ENCODE peak calls at places on chromosomes 16 and 17, in seven cellular contexts. E, S, F, M, I, U and A are unnamed samples.

GRCh38 chr17:1975573-1975972 is 49.6 kb downstream of the RTN4RL1 start:
- DNase-seq in I (no peak), F (no peak), M (no peak), U (no peak), S (no peak), E (no peak), A (no peak)

GRCh38 chr17:73232587-73233373 is 28.9 kb downstream of the CPSF4L start:
- DNase-seq in E (no peak), M (peak; percentile 87), S (peak; percentile 70), U (peak; percentile 54), I (peak; percentile 51), F (no peak), A (no peak)

GRCh38 chr17:72529386-72529785 is 408.6 kb downstream of the SOX9 start:
- DNase-seq in F (no peak), I (no peak), M (no peak), E (no peak), U (no peak), S (no peak), A (no peak)

GRCh38 chr17:32303861-32304288 is 38.1 kb downstream of the C17orf75 start:
- DNase-seq in S (no peak), F (no peak), I (no peak), E (no peak), M (no peak), U (no peak), A (no peak)

GRCh38 chr17:45092932-45093430 is 31.9 kb downstream of the NMT1 start:
- DNase-seq in M (no peak), S (peak; percentile 97), U (peak; percentile 57), F (peak; percentile 94), E (peak; percentile 60), I (peak; percentile 95), A (peak; percentile 96)

GRCh38 chr17:81025756-81026155 is 9.2 kb upstream of the BAIAP2 start:
- DNase-seq in S (peak; percentile 74), M (peak; percentile 81), I (no peak), U (no peak), E (no peak), F (no peak), A (no peak)

GRCh38 chr16:88681709-88682451 is 4.4 kb downstream of the SNAI3 start:
- DNase-seq in F (no peak), M (no peak), I (no peak), E (no peak), U (peak; percentile 69), S (no peak), A (no peak)

GRCh38 chr17:45994987-45995386 is 4.1 kb upstream of the STH start:
- DNase-seq in I (no peak), E (no peak), M (no peak), U (no peak), S (no peak), F (no peak), A (no peak)

GRCh38 chr17:62876664-62877411 is 68.7 kb upstream of the MARCHF10 start:
- DNase-seq in M (no peak), F (no peak), S (no peak), U (no peak), I (peak; percentile 77), E (peak; percentile 24), A (no peak)

GRCh38 chr17:28544402-28545140 is 7.9 kb downstream of the UNC119 start:
- DNase-seq in F (no peak), S (no peak), I (no peak), E (no peak), U (no peak), M (no peak), A (no peak)

GRCh38 chr16:48321307-48322036 is 63.7 kb downstream of the SIAH1 start:
- DNase-seq in F (no peak), S (no peak), U (no peak), M (no peak), I (no peak), E (no peak), A (no peak)

GRCh38 chr16:48531011-48531962 is 78.7 kb downstream of the N4BP1 start:
- DNase-seq in F (no peak), S (peak; percentile 81), E (no peak), I (no peak), U (no peak), M (peak; percentile 46), A (no peak)

GRCh38 chr17:21171309-21171922 is 42.5 kb downstream of the TMEM11 start:
- DNase-seq in I (no peak), E (no peak), F (no peak), U (no peak), S (no peak), M (peak; percentile 57), A (no peak)

GRCh38 chr16:82627811-82628339 is 1.1 kb downstream of the CDH13 start:
- DNase-seq in E (no peak), F (peak; percentile 19), I (peak; percentile 56), M (peak; percentile 86), S (peak; percentile 57), U (peak; percentile 50), A (no peak)

GRCh38 chr16:58086381-58087208 is 42.6 kb downstream of the CFAP20 start:
- DNase-seq in U (no peak), I (no peak), F (no peak), E (no peak), M (no peak), S (no peak), A (no peak)

GRCh38 chr16:50235581-50235980 is 30.8 kb upstream of the ADCY7 start:
- DNase-seq in S (no peak), U (no peak), M (no peak), I (no peak), F (no peak), E (no peak), A (no peak)

GRCh38 chr17:45128331-45128730 is 4.0 kb downstream of the PLCD3 start:
- DNase-seq in I (no peak), M (no peak), U (no peak), S (peak; percentile 65), E (no peak), F (no peak), A (no peak)

GRCh38 chr17:82330322-82331239 is 3.0 kb downstream of the SECTM1 start:
- DNase-seq in E (no peak), S (no peak), I (peak; percentile 23), U (no peak), F (no peak), M (peak; percentile 78), A (no peak)

GRCh38 chr17:70184770-70185169 is 15.4 kb downstream of the KCNJ2 start:
- DNase-seq in M (no peak), I (peak; percentile 75), S (no peak), U (no peak), E (no peak), F (no peak), A (no peak)

GRCh38 chr17:8041249-8041928 is 2.5 kb downstream of the ALOX15B start:
- DNase-seq in I (peak; percentile 66), E (peak; percentile 47), M (no peak), U (peak; percentile 58), F (peak; percentile 60), S (no peak), A (no peak)

GRCh38 chr17:219696-220095 is 38.2 kb upstream of the DOC2B start:
- DNase-seq in S (peak; percentile 36), U (no peak), I (no peak), F (no peak), M (no peak), E (no peak), A (no peak)

GRCh38 chr17:75544250-75544649 is 18.8 kb downstream of the LLGL2 start:
- DNase-seq in I (no peak), E (no peak), S (no peak), U (no peak), M (no peak), F (no peak), A (no peak)
- TF ChIP-seq POLR2AphosphoS5 in I (no peak), E (no peak), S (no peak), U (no peak), M (no peak), F (no peak), A (no peak)

DNA sequence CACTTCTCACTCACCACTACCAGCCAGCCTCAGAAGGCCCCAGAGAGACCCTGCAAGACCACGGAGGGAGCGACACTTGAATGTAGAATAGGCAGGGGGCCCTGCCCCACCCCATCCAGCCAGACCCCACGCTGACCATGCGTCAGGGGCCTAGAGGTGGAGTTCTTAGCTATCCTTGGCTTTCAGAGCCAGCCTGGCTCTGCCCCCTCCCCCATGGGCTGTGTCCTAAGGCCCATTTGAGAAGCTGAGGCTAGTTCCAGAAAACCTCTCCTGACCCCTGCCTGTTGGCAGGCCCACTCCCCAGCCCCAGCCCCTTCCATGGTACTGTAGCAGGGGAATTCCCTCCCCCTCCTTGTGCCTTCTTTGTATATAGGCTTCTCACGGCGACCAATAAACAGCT is 5.1 kb upstream of the PDK2 start:
- DNase-seq in F (no peak), E (no peak), S (no peak), M (no peak), U (no peak), I (no peak), A (no peak)
- TF ChIP-seq POLR2AphosphoS5 in F (no peak), E (no peak), S (no peak), M (no peak), U (no peak), I (no peak), A (no peak)

DNA sequence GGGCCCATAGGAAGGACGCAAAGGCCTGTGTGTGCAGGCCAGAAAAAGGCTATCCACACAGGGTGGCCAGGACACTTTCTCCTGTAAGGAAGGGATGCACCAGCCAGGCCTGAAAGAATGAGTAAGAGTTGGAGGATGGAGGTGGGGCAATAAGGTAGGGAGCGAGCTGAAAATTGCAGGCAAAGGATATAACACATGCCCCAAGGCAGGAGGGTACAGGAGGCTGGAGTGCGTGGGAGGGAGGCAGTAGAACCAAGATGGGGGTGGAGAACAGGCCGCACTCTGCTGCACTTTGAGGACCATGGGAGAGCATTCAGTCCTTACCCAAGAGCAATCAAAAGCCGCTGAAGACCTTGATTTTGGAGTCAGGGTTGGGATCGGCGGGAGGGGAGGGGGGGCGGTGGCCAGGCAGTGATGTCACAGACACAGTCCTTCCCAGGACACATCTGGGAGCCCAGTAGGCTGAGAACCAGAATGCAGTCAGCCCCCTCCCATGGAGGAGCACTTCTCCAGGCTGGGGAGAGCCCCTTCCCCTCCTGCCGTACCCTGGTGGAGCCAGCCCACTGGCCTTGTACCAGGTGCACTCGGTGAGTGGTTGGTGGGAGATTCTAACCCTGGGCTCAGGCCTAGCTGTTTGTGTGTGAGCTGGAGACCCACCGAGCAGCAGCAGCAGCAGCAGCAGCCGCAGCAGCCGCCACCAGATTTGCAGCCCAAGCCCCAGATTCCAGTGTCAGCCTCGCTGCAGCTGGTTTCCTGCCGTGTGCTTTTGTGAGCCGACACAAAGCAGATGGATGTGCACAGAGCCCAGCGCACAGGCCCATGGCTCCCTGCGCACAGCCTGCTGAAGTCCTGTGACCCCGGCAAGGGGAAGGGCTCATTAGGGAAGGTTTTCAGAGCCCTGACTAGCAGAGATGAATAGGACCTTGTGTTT is 17.5 kb downstream of the ANKRD40 start:
- DNase-seq in E (no peak), I (no peak), M (peak; percentile 67), F (no peak), S (no peak), U (no peak), A (no peak)
- TF ChIP-seq POLR2AphosphoS5 in E (no peak), I (peak; percentile 11), M (no peak), F (no peak), S (no peak), U (peak; percentile 50), A (no peak)

DNA sequence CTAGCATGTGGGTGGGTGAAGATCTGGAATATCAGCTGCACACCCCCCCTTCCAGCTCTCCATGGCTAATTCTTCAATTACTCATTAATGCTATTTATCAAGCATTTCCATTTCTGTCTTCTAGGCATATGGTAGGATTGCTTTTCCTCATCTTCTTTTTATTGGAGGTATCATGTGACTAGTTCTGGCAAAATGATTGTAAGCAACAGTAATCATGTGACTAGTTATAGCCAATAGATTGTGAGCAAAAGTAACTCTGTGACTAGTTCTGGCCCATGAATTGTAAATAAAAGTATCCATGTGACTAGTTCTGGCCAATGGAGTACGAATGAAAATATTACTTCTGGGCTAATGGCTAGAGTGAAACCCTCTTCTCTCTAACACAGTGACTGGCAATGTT is 107.0 kb upstream of the TMEM132E start:
- DNase-seq in M (no peak), U (no peak), F (no peak), I (no peak), E (no peak), S (no peak), A (no peak)
- TF ChIP-seq POLR2AphosphoS5 in M (no peak), U (no peak), F (no peak), I (no peak), E (no peak), S (no peak), A (no peak)